ENCODE peak calls at places on chromosomes 11 and 22, in four cellular contexts. One of them, this sample, is unnamed. For H3K27me3, the result is how much of the 10 kb centered on the place peaks cover.

GRCh38 chr11:101127699-101128570 is 1.7 kb downstream of the PGR start:
- DNase-seq in PC-3: no peak
- DNase-seq in keratinocyte: no peak
- DNase-seq in pancreas: peak
- DNase-seq in this sample: no peak

GRCh38 chr11:27471588-27472397 is 797 bp downstream of the LGR4 start:
- DNase-seq in pancreas: peak
- DNase-seq in PC-3: peak
- DNase-seq in keratinocyte: no peak
- DNase-seq in this sample: no peak

GRCh38 chr22:45516923-45517675 is 14.4 kb downstream of the FBLN1 start:
- DNase-seq in PC-3: no peak
- DNase-seq in pancreas: no peak
- DNase-seq in keratinocyte: no peak
- DNase-seq in this sample: no peak

GRCh38 chr11:63768232-63769043 is at the start of gene ZFTA:
- DNase-seq in pancreas: peak
- DNase-seq in PC-3: peak
- DNase-seq in keratinocyte: no peak
- DNase-seq in this sample: no peak

GRCh38 chr22:33986167-33986771 is 66.0 kb upstream of the LARGE1 start:
- DNase-seq in pancreas: no peak
- DNase-seq in keratinocyte: no peak
- DNase-seq in PC-3: no peak
- DNase-seq in this sample: no peak

GRCh38 chr22:39177791-39178190 is 25.3 kb upstream of the CBX7 start:
- DNase-seq in pancreas: no peak
- DNase-seq in PC-3: no peak
- DNase-seq in keratinocyte: no peak
- DNase-seq in this sample: no peak

GRCh38 chr22:35581023-35581413 is 36.1 kb downstream of the MB start:
- DNase-seq in PC-3: no peak
- DNase-seq in keratinocyte: no peak
- DNase-seq in pancreas: no peak
- DNase-seq in this sample: no peak

GRCh38 chr22:29710922-29711593 is 8.7 kb upstream of the CABP7 start:
- DNase-seq in pancreas: peak
- DNase-seq in PC-3: no peak
- DNase-seq in keratinocyte: no peak
- DNase-seq in this sample: no peak

GRCh38 chr22:44887941-44888366 is 121.9 kb downstream of the PHF21B start:
- DNase-seq in PC-3: no peak
- DNase-seq in pancreas: no peak
- DNase-seq in keratinocyte: no peak
- DNase-seq in this sample: no peak

GRCh38 chr22:46976598-46976997 is 214.1 kb downstream of the TBC1D22A start:
- DNase-seq in keratinocyte: no peak
- DNase-seq in PC-3: no peak
- DNase-seq in pancreas: no peak
- DNase-seq in this sample: no peak

GRCh38 chr11:83671295-83671694 is 385.1 kb upstream of the CCDC90B start:
- DNase-seq in keratinocyte: no peak
- DNase-seq in pancreas: no peak
- DNase-seq in PC-3: peak
- DNase-seq in this sample: no peak

GRCh38 chr11:77062924-77063323 is 3.8 kb upstream of the CAPN5 start:
- DNase-seq in pancreas: no peak
- DNase-seq in keratinocyte: no peak
- DNase-seq in PC-3: peak
- DNase-seq in this sample: no peak

GRCh38 chr22:37147186-37147990 is 2.3 kb downstream of the IL2RB start:
- DNase-seq in pancreas: no peak
- DNase-seq in PC-3: no peak
- DNase-seq in keratinocyte: no peak
- DNase-seq in this sample: no peak

GRCh38 chr22:37144180-37144554 is 5.5 kb downstream of the IL2RB start:
- DNase-seq in pancreas: no peak
- DNase-seq in PC-3: no peak
- DNase-seq in keratinocyte: no peak
- DNase-seq in this sample: no peak

GRCh38 chr22:37148031-37148651 is 1.6 kb downstream of the IL2RB start:
- DNase-seq in PC-3: no peak
- DNase-seq in pancreas: no peak
- DNase-seq in keratinocyte: no peak
- DNase-seq in this sample: no peak

GRCh38 chr22:37146507-37147180 is 3.1 kb downstream of the IL2RB start:
- DNase-seq in keratinocyte: no peak
- DNase-seq in pancreas: no peak
- DNase-seq in PC-3: no peak
- DNase-seq in this sample: no peak

DNA sequence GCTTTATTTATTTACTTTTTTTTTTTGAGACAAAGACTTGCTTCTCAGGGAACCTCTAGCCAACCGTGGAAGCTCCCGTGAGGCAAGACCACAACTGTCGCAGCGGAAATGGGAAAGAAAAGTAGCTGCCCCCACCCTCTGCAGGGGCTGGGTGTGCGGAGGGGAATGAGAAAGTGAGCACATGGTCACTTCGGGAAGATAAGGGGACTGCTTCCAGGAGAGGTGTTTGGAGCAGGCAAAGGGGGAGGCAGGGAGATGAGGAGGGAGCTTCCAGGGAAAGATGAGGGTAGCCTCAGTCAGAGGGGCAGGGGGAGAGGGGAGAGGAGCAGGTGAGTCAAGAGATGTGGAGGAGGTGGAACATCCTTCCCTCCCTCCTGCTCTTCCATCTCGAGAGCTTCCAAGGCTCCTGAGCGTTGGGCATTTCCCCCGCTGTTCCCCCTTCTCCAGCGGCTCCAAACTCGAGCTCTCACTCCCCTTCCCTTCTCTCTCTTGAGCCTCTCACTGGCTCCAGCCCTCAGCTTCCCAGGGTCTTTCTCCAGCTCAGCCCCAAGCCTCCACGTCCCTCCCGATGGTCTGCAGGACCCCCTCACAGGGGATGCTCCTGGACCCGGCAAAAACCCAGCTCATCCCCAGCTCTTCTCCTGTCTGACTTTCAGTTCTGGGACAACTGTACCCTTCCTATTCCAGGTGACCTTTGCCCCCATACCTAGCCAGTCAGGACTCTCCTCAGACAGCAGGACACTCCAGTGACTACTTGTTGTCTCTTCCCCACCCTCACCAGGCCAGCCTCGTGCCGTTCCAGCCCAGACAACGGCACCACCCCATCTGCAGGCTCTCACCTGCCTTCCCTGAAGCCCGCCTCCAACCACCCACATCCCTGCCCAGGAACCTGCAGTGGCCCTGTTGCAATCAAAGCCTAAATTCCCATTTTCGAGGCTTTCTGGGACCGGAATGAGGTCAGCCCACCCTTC is 4.0 kb downstream of the IL2RB start:
- DNase-seq in PC-3: no peak
- DNase-seq in pancreas: no peak
- DNase-seq in keratinocyte: no peak
- DNase-seq in this sample: no peak
- H3K4me3 ChIP-seq in PC-3: no peak
- H3K4me3 ChIP-seq in pancreas: no peak
- H3K4me3 ChIP-seq in keratinocyte: no peak
- H3K4me3 ChIP-seq in this sample: no peak

DNA sequence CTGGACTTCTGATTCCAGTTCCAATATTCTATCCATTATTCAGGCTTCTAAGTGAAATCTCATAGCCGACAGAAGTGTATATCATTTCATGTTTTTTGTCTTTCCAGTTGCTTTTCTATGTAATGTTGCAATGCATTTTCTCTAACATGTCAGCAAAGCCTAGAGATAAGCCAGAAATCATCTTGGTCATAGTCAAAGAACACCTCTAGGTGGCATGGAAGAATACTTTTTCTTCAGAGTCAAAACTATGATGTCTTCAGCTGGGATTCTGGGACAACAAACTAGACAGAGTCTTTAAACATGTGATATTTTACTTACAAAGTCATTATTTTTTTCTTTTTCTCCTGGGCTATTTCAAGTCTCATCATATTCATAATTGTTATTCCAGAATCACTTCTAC is 4.4 kb downstream of the GAS2 start:
- DNase-seq in keratinocyte: no peak
- DNase-seq in pancreas: no peak
- DNase-seq in PC-3: peak
- DNase-seq in this sample: no peak
- TF ChIP-seq CTCF in keratinocyte: peak
- TF ChIP-seq CTCF in pancreas: no peak
- TF ChIP-seq CTCF in PC-3: peak
- TF ChIP-seq CTCF in this sample: no peak

GRCh38 chr11:35261197-35261596 is 122.2 kb downstream of the CD44 start:
- DNase-seq in PC-3: no peak
- DNase-seq in keratinocyte: no peak
- DNase-seq in pancreas: no peak
- DNase-seq in this sample: no peak
- H3K27me3 ChIP-seq in PC-3: under half
- H3K27me3 ChIP-seq in keratinocyte: under half
- H3K27me3 ChIP-seq in pancreas: under half
- H3K27me3 ChIP-seq in this sample: under half

DNA sequence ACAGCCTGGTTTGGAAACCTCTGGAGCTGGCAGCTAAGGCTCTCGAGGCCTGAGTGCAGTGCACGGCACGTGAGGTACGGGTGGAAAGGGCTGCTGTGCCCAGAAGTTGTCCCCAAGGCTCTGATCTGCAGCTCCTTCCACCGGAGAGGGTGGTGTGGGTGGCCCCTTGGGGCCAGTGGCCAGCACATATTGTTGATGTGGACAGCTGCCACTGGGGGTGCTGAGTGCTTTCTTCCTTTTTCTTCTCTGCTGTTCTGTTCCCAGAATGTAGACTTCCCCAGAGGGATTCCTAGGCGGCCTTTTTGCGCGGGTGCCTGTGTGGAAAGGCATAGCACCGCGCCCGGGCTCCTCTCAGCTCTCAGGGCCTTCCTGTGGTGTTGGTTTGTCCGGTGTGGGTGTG is 1476.5 kb downstream of the TBC1D22A start:
- DNase-seq in PC-3: no peak
- DNase-seq in keratinocyte: no peak
- DNase-seq in pancreas: no peak
- DNase-seq in this sample: no peak
- H3K4me3 ChIP-seq in PC-3: no peak
- H3K4me3 ChIP-seq in keratinocyte: no peak
- H3K4me3 ChIP-seq in pancreas: no peak
- H3K4me3 ChIP-seq in this sample: no peak

GRCh38 chr11:118503216-118503615 is 24.1 kb upstream of the TTC36 start:
- DNase-seq in PC-3: no peak
- DNase-seq in pancreas: no peak
- DNase-seq in keratinocyte: no peak
- DNase-seq in this sample: no peak

GRCh38 chr11:118497831-118498230 is 29.4 kb upstream of the TTC36 start:
- DNase-seq in keratinocyte: no peak
- DNase-seq in PC-3: peak
- DNase-seq in pancreas: no peak
- DNase-seq in this sample: peak
- TF ChIP-seq CTCF in keratinocyte: no peak
- TF ChIP-seq CTCF in PC-3: no peak
- TF ChIP-seq CTCF in pancreas: no peak
- TF ChIP-seq CTCF in this sample: no peak

GRCh38 chr22:43399980-43400358 is 11.8 kb upstream of the MPPED1 start:
- DNase-seq in PC-3: no peak
- DNase-seq in pancreas: no peak
- DNase-seq in keratinocyte: no peak
- DNase-seq in this sample: no peak

GRCh38 chr22:43398246-43398645 is 13.6 kb upstream of the MPPED1 start:
- DNase-seq in pancreas: no peak
- DNase-seq in PC-3: no peak
- DNase-seq in keratinocyte: no peak
- DNase-seq in this sample: no peak

GRCh38 chr22:43398910-43399309 is 12.9 kb upstream of the MPPED1 start:
- DNase-seq in PC-3: no peak
- DNase-seq in keratinocyte: no peak
- DNase-seq in pancreas: no peak
- DNase-seq in this sample: no peak

GRCh38 chr22:43400449-43400848 is 11.4 kb upstream of the MPPED1 start:
- DNase-seq in PC-3: no peak
- DNase-seq in keratinocyte: no peak
- DNase-seq in pancreas: no peak
- DNase-seq in this sample: no peak

GRCh38 chr22:43399338-43399979 is 12.4 kb upstream of the MPPED1 start:
- DNase-seq in pancreas: no peak
- DNase-seq in keratinocyte: no peak
- DNase-seq in PC-3: no peak
- DNase-seq in this sample: no peak
- H3K27me3 ChIP-seq in pancreas: under half
- H3K27me3 ChIP-seq in keratinocyte: half or more
- H3K27me3 ChIP-seq in PC-3: under half
- H3K27me3 ChIP-seq in this sample: under half

GRCh38 chr11:117198613-117199012 is 557 bp upstream of the TAGLN start:
- DNase-seq in keratinocyte: no peak
- DNase-seq in PC-3: no peak
- DNase-seq in pancreas: no peak
- DNase-seq in this sample: no peak
- H3K4me3 ChIP-seq in keratinocyte: peak
- H3K4me3 ChIP-seq in PC-3: no peak
- H3K4me3 ChIP-seq in pancreas: no peak
- H3K4me3 ChIP-seq in this sample: peak

GRCh38 chr11:708511-708910 is 2.5 kb downstream of the EPS8L2 start:
- DNase-seq in PC-3: no peak
- DNase-seq in keratinocyte: no peak
- DNase-seq in pancreas: peak
- DNase-seq in this sample: no peak

GRCh38 chr11:707817-708420 is 1.9 kb downstream of the EPS8L2 start:
- DNase-seq in pancreas: peak
- DNase-seq in keratinocyte: no peak
- DNase-seq in PC-3: peak
- DNase-seq in this sample: no peak

GRCh38 chr11:706439-706956 is 467 bp downstream of the EPS8L2 start:
- DNase-seq in keratinocyte: no peak
- DNase-seq in PC-3: peak
- DNase-seq in pancreas: peak
- DNase-seq in this sample: no peak

GRCh38 chr11:705646-706438 is at the start of gene EPS8L2:
- DNase-seq in pancreas: peak
- DNase-seq in PC-3: peak
- DNase-seq in keratinocyte: no peak
- DNase-seq in this sample: no peak

GRCh38 chr11:706957-707816 is 1.2 kb downstream of the EPS8L2 start:
- DNase-seq in pancreas: peak
- DNase-seq in keratinocyte: no peak
- DNase-seq in PC-3: peak
- DNase-seq in this sample: no peak
- TF ChIP-seq CTCF in pancreas: no peak
- TF ChIP-seq CTCF in keratinocyte: no peak
- TF ChIP-seq CTCF in PC-3: no peak
- TF ChIP-seq CTCF in this sample: peak

GRCh38 chr11:88534185-88534584 is 196.6 kb upstream of the CTSC start:
- DNase-seq in PC-3: no peak
- DNase-seq in pancreas: no peak
- DNase-seq in keratinocyte: no peak
- DNase-seq in this sample: no peak

GRCh38 chr11:88535266-88535665 is 197.7 kb upstream of the CTSC start:
- DNase-seq in keratinocyte: no peak
- DNase-seq in pancreas: no peak
- DNase-seq in PC-3: no peak
- DNase-seq in this sample: no peak

GRCh38 chr11:88537613-88538012 is 200.1 kb upstream of the CTSC start:
- DNase-seq in pancreas: no peak
- DNase-seq in keratinocyte: no peak
- DNase-seq in PC-3: peak
- DNase-seq in this sample: no peak

GRCh38 chr11:88535916-88536547 is 198.5 kb upstream of the CTSC start:
- DNase-seq in pancreas: no peak
- DNase-seq in keratinocyte: no peak
- DNase-seq in PC-3: peak
- DNase-seq in this sample: peak

GRCh38 chr11:88538088-88538487 is 200.6 kb upstream of the CTSC start:
- DNase-seq in PC-3: peak
- DNase-seq in keratinocyte: no peak
- DNase-seq in pancreas: no peak
- DNase-seq in this sample: no peak
- H3K27me3 ChIP-seq in PC-3: under half
- H3K27me3 ChIP-seq in keratinocyte: under half
- H3K27me3 ChIP-seq in pancreas: under half
- H3K27me3 ChIP-seq in this sample: under half

This sample was measured in BJ.